ENCODE peak calls at places on chromosomes 6 and 20, in nine cellular contexts. N is BJ, Y is tibial artery, S is fibroblast of lung, I is psoas muscle, Q is uterus, J is K562, G is colonic mucosa, Z is pancreas. A is an unnamed sample.

GRCh38 chr6:48671506-48671905 is 560.5 kb upstream of the PTCHD4 start:
- DNase-seq in Z (no peak), I (no peak), N (no peak), Q (no peak), S (no peak), G (no peak), Y (no peak), J (no peak), A (no peak)

GRCh38 chr20:38383147-38383546 is 36.9 kb downstream of the LBP start:
- DNase-seq in Z (no peak), Y (no peak), Q (no peak), J (no peak), I (no peak), N (no peak), S (no peak), G (no peak), A (no peak)

GRCh38 chr20:62906209-62906608 is 20.1 kb downstream of the DIDO1 start:
- DNase-seq in S (no peak), J (no peak), Q (no peak), I (peak; percentile 83), N (no peak), G (no peak), Y (no peak), Z (no peak), A (no peak)

GRCh38 chr6:107098436-107099307 is 16.6 kb downstream of the BEND3 start:
- DNase-seq in J (no peak), G (no peak), S (no peak), Q (no peak), I (no peak), N (no peak), Y (peak; percentile 44), Z (no peak), A (no peak)

GRCh38 chr20:6402026-6402425 is 279.2 kb upstream of the FERMT1 start:
- DNase-seq in Y (no peak), Q (no peak), Z (no peak), I (no peak), G (no peak), J (no peak), N (no peak), S (peak; percentile 17), A (no peak)

GRCh38 chr6:135094403-135094821 is 39.8 kb upstream of the HBS1L start:
- DNase-seq in S (peak; percentile 52), I (no peak), Z (no peak), G (no peak), J (no peak), Y (no peak), N (no peak), Q (no peak), A (no peak)

GRCh38 chr6:162211777-162212176 is 515.8 kb downstream of the PRKN start:
- DNase-seq in N (no peak), Z (no peak), Q (no peak), J (no peak), I (no peak), Y (no peak), S (no peak), G (no peak), A (no peak)

GRCh38 chr20:973785-974194 is 28.3 kb downstream of the RSPO4 start:
- DNase-seq in N (peak; percentile 9), G (peak; percentile 21), Z (no peak), I (no peak), S (no peak), J (peak; percentile 71), Q (no peak), Y (no peak), A (no peak)

GRCh38 chr6:167116109-167116837 is 6.6 kb upstream of the CCR6 start:
- DNase-seq in N (no peak), G (no peak), I (no peak), Q (peak; percentile 49), Y (no peak), J (no peak), Z (no peak), S (no peak), A (peak; percentile 24)

GRCh38 chr20:48683467-48684175 is 144.2 kb downstream of the PREX1 start:
- DNase-seq in N (no peak), J (no peak), Y (no peak), G (no peak), S (no peak), Q (no peak), I (no peak), Z (no peak), A (no peak)

GRCh38 chr20:48686238-48687096 is 141.3 kb downstream of the PREX1 start:
- DNase-seq in I (peak; percentile 63), J (no peak), S (peak; percentile 32), Q (peak; percentile 25), G (peak; percentile 49), Y (peak; percentile 90), N (no peak), Z (no peak), A (peak; percentile 40)

GRCh38 chr20:48685300-48685699 is 142.5 kb downstream of the PREX1 start:
- DNase-seq in N (no peak), Z (no peak), S (no peak), Q (no peak), Y (no peak), G (no peak), J (no peak), I (no peak), A (no peak)

GRCh38 chr20:48682529-48683385 is 145.0 kb downstream of the PREX1 start:
- DNase-seq in Z (peak; percentile 93), N (peak; percentile 87), G (peak; percentile 94), Q (peak; percentile 71), Y (peak; percentile 86), I (peak; percentile 82), S (peak; percentile 94), J (peak; percentile 68), A (peak; percentile 97)

GRCh38 chr20:48684501-48685041 is 143.2 kb downstream of the PREX1 start:
- DNase-seq in Z (peak; percentile 48), I (no peak), S (no peak), N (no peak), Q (no peak), Y (no peak), G (peak; percentile 59), J (no peak), A (no peak)
- H3K36me3 ChIP-seq in Z (no peaks in the 10 kb centered on the region), I (no peaks in the 10 kb centered on the region), S (no peaks in the 10 kb centered on the region), N (no peaks in the 10 kb centered on the region), Q (no peaks in the 10 kb centered on the region), Y (no peaks in the 10 kb centered on the region), G (no peaks in the 10 kb centered on the region), J (no peaks in the 10 kb centered on the region), A (no peaks in the 10 kb centered on the region)

DNA sequence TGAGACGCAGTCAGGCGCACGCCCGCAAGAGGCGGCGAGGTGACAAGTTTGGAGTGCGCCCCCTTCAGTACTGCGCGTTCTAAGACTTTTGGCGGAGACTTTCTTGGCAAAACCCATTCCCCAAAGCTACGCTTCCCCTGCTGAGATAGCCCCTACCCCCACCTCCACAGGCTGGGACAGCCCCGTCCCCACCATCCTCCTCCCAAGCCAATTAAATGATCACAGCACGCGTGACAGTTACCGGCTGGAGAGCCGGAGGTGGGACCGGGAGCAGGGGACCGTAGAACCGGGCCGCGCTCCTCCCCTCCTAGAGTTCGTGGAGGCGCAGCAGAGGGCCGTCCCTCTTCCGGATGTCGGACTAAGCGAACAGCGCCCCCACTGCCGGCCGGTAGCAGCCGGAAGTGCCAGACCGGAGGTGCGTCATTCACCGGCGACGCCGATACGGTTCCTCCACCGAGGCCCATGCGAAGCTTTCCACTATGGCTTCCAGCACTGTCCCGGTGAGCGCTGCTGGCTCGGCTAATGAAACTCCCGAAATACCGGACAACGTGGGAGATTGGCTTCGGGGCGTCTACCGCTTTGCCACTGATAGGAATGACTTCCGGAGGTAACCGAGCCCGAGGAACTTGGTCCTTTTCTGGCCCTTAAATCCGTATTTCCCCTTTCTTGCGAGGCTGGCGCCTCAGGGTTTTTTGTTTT is at the start of gene TOMM6:
- DNase-seq in G (peak; percentile 96), Q (peak; percentile 94), I (peak; percentile 98), Z (peak; percentile 97), Y (peak; percentile 97), J (peak; percentile 87), N (peak; percentile 65), S (peak; percentile 92), A (peak; percentile 95)
- TF ChIP-seq CTCF in G (peak; percentile 83), Q (peak; percentile 85), I (peak; percentile 92), Z (peak; percentile 94), Y (peak; percentile 91), J (peak; percentile 97), N (peak; percentile 88), S (peak; percentile 68), A (peak; percentile 69)

DNA sequence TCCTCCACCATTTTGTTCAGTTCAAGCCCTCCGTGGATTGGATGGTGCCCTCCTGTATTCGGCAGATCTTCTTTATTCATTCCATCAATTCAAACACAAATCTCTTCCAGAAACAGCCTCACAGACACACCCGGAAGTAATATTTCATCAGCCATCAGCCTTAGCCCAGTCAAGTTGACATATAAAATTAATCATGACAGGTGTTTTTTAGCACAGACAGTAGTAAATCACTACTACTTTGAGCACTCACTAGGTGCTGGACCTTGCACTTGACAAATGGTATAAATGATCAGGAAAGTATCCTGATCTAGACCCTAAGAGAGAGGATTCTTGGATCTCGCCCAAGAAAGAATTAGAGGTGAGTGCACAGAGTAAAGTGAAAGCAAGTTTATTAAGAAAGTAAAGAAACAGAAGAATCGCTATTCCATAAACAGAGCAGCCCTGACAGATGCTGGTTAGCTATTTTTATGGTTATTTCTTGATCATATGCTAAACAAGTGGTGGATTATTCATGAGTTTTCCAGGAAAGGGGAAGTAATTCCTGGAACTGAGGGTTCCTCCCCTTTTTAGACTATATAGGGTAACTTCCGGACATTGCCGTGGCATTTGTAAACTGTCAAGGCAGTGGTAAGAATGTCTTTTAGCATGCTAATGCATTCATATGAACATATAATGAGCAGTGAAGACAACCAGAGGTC is 194.6 kb upstream of the LAMP5 start:
- DNase-seq in N (no peak), G (no peak), S (peak; percentile 30), I (no peak), Z (no peak), Y (no peak), J (no peak), Q (no peak), A (no peak)
- H3K4me3 ChIP-seq in N (no peak overlapping the region), G (no peak overlapping the region), S (no peak overlapping the region), I (no peak overlapping the region), Z (no peak overlapping the region), Y (no peak overlapping the region), J (no peak overlapping the region), Q (no peak overlapping the region), A (no peak overlapping the region)

GRCh38 chr20:13771853-13772453 is 12.8 kb downstream of the ESF1 start:
- DNase-seq in S (peak; percentile 15), Y (no peak), G (no peak), Z (no peak), N (no peak), J (no peak), Q (no peak), I (no peak), A (no peak)
- H3K36me3 ChIP-seq in S (peaks cover 5% of the 10 kb centered on the region), Y (peaks cover 42% of the 10 kb centered on the region), G (no peaks in the 10 kb centered on the region), Z (peaks cover 4% of the 10 kb centered on the region), N (peaks cover 4% of the 10 kb centered on the region), J (peaks cover 90% of the 10 kb centered on the region), Q (no peaks in the 10 kb centered on the region), I (peaks cover 95% of the 10 kb centered on the region), A (peaks cover 86% of the 10 kb centered on the region)